ENCODE peak calls at places on chromosome 17, in eight cellular contexts. One of them, this sample, is unnamed.

GRCh38 chr17:81869221-81870154 is 1.6 kb downstream of the ARHGDIA start:
- DNase-seq in HFFc6: no peak
- DNase-seq in HEK293T: peak
- DNase-seq in cortex of kidney: no peak
- DNase-seq in RPMI7951: no peak
- DNase-seq in activated CD8-positive, alpha-beta T cell treated with anti-CD3 and anti-CD28 coated beads, Interleukin-2, amount 10 ng/mL, durations not matched to agents 7 days and 5 days: peak
- DNase-seq in left ventricle myocardium inferior: no peak
- DNase-seq in Calu3: peak
- DNase-seq in this sample: no peak

GRCh38 chr17:49579522-49579921 is 3.9 kb downstream of the NXPH3 start:
- DNase-seq in HFFc6: no peak
- DNase-seq in HEK293T: no peak
- DNase-seq in cortex of kidney: no peak
- DNase-seq in RPMI7951: no peak
- DNase-seq in activated CD8-positive, alpha-beta T cell treated with anti-CD3 and anti-CD28 coated beads, Interleukin-2, amount 10 ng/mL, durations not matched to agents 7 days and 5 days: no peak
- DNase-seq in left ventricle myocardium inferior: no peak
- DNase-seq in Calu3: no peak
- DNase-seq in this sample: no peak

GRCh38 chr17:1200440-1200839 is 20.7 kb upstream of the ABR start:
- DNase-seq in HFFc6: no peak
- DNase-seq in HEK293T: no peak
- DNase-seq in cortex of kidney: no peak
- DNase-seq in RPMI7951: no peak
- DNase-seq in activated CD8-positive, alpha-beta T cell treated with anti-CD3 and anti-CD28 coated beads, Interleukin-2, amount 10 ng/mL, durations not matched to agents 7 days and 5 days: no peak
- DNase-seq in left ventricle myocardium inferior: no peak
- DNase-seq in Calu3: no peak
- DNase-seq in this sample: no peak

GRCh38 chr17:62652251-62653001 is 25.0 kb downstream of the MRC2 start:
- DNase-seq in HFFc6: peak
- DNase-seq in HEK293T: peak
- DNase-seq in cortex of kidney: no peak
- DNase-seq in RPMI7951: peak
- DNase-seq in activated CD8-positive, alpha-beta T cell treated with anti-CD3 and anti-CD28 coated beads, Interleukin-2, amount 10 ng/mL, durations not matched to agents 7 days and 5 days: peak
- DNase-seq in left ventricle myocardium inferior: peak
- DNase-seq in Calu3: peak
- DNase-seq in this sample: peak

GRCh38 chr17:75181110-75181509 is 1.6 kb downstream of the SUMO2 start:
- DNase-seq in HFFc6: no peak
- DNase-seq in HEK293T: no peak
- DNase-seq in cortex of kidney: no peak
- DNase-seq in RPMI7951: no peak
- DNase-seq in activated CD8-positive, alpha-beta T cell treated with anti-CD3 and anti-CD28 coated beads, Interleukin-2, amount 10 ng/mL, durations not matched to agents 7 days and 5 days: no peak
- DNase-seq in left ventricle myocardium inferior: no peak
- DNase-seq in Calu3: no peak
- DNase-seq in this sample: no peak

GRCh38 chr17:78568494-78569115 is 8.6 kb downstream of the DNAH17 start:
- DNase-seq in HFFc6: no peak
- DNase-seq in HEK293T: no peak
- DNase-seq in cortex of kidney: no peak
- DNase-seq in RPMI7951: peak
- DNase-seq in activated CD8-positive, alpha-beta T cell treated with anti-CD3 and anti-CD28 coated beads, Interleukin-2, amount 10 ng/mL, durations not matched to agents 7 days and 5 days: no peak
- DNase-seq in left ventricle myocardium inferior: no peak
- DNase-seq in Calu3: peak
- DNase-seq in this sample: no peak

GRCh38 chr17:73283841-73284282 is 22.2 kb upstream of the CPSF4L start:
- DNase-seq in HFFc6: no peak
- DNase-seq in HEK293T: no peak
- DNase-seq in cortex of kidney: no peak
- DNase-seq in RPMI7951: no peak
- DNase-seq in activated CD8-positive, alpha-beta T cell treated with anti-CD3 and anti-CD28 coated beads, Interleukin-2, amount 10 ng/mL, durations not matched to agents 7 days and 5 days: no peak
- DNase-seq in left ventricle myocardium inferior: no peak
- DNase-seq in Calu3: no peak
- DNase-seq in this sample: no peak

GRCh38 chr17:46837521-46837920 is 13.9 kb upstream of the WNT9B start:
- DNase-seq in HFFc6: no peak
- DNase-seq in HEK293T: no peak
- DNase-seq in cortex of kidney: no peak
- DNase-seq in RPMI7951: peak
- DNase-seq in activated CD8-positive, alpha-beta T cell treated with anti-CD3 and anti-CD28 coated beads, Interleukin-2, amount 10 ng/mL, durations not matched to agents 7 days and 5 days: no peak
- DNase-seq in left ventricle myocardium inferior: no peak
- DNase-seq in Calu3: no peak
- DNase-seq in this sample: no peak

GRCh38 chr17:65522751-65523404 is 38.6 kb downstream of the AXIN2 start:
- DNase-seq in HFFc6: no peak
- DNase-seq in HEK293T: no peak
- DNase-seq in cortex of kidney: no peak
- DNase-seq in RPMI7951: no peak
- DNase-seq in activated CD8-positive, alpha-beta T cell treated with anti-CD3 and anti-CD28 coated beads, Interleukin-2, amount 10 ng/mL, durations not matched to agents 7 days and 5 days: peak
- DNase-seq in left ventricle myocardium inferior: no peak
- DNase-seq in Calu3: no peak
- DNase-seq in this sample: no peak

GRCh38 chr17:44914148-44914547 is 1.2 kb downstream of the GFAP start:
- DNase-seq in HFFc6: no peak
- DNase-seq in HEK293T: no peak
- DNase-seq in cortex of kidney: no peak
- DNase-seq in RPMI7951: no peak
- DNase-seq in activated CD8-positive, alpha-beta T cell treated with anti-CD3 and anti-CD28 coated beads, Interleukin-2, amount 10 ng/mL, durations not matched to agents 7 days and 5 days: no peak
- DNase-seq in left ventricle myocardium inferior: no peak
- DNase-seq in Calu3: no peak
- DNase-seq in this sample: no peak

GRCh38 chr17:61805399-61805798 is 57.9 kb downstream of the BRIP1 start:
- DNase-seq in HFFc6: peak
- DNase-seq in HEK293T: no peak
- DNase-seq in cortex of kidney: no peak
- DNase-seq in RPMI7951: peak
- DNase-seq in activated CD8-positive, alpha-beta T cell treated with anti-CD3 and anti-CD28 coated beads, Interleukin-2, amount 10 ng/mL, durations not matched to agents 7 days and 5 days: no peak
- DNase-seq in left ventricle myocardium inferior: no peak
- DNase-seq in Calu3: no peak
- DNase-seq in this sample: no peak

GRCh38 chr17:49439673-49440571 is 25.2 kb upstream of the PHB1 start:
- DNase-seq in HFFc6: no peak
- DNase-seq in HEK293T: no peak
- DNase-seq in cortex of kidney: no peak
- DNase-seq in RPMI7951: peak
- DNase-seq in activated CD8-positive, alpha-beta T cell treated with anti-CD3 and anti-CD28 coated beads, Interleukin-2, amount 10 ng/mL, durations not matched to agents 7 days and 5 days: no peak
- DNase-seq in left ventricle myocardium inferior: no peak
- DNase-seq in Calu3: no peak
- DNase-seq in this sample: no peak

GRCh38 chr17:44599298-44600175 is 42.3 kb downstream of the FZD2 start:
- DNase-seq in HFFc6: peak
- DNase-seq in HEK293T: no peak
- DNase-seq in cortex of kidney: no peak
- DNase-seq in RPMI7951: peak
- DNase-seq in activated CD8-positive, alpha-beta T cell treated with anti-CD3 and anti-CD28 coated beads, Interleukin-2, amount 10 ng/mL, durations not matched to agents 7 days and 5 days: no peak
- DNase-seq in left ventricle myocardium inferior: no peak
- DNase-seq in Calu3: peak
- DNase-seq in this sample: no peak

GRCh38 chr17:72308744-72309395 is 188.1 kb downstream of the SOX9 start:
- DNase-seq in HFFc6: no peak
- DNase-seq in HEK293T: no peak
- DNase-seq in cortex of kidney: no peak
- DNase-seq in RPMI7951: no peak
- DNase-seq in activated CD8-positive, alpha-beta T cell treated with anti-CD3 and anti-CD28 coated beads, Interleukin-2, amount 10 ng/mL, durations not matched to agents 7 days and 5 days: no peak
- DNase-seq in left ventricle myocardium inferior: no peak
- DNase-seq in Calu3: no peak
- DNase-seq in this sample: no peak

GRCh38 chr17:66799839-66800537 is 34.9 kb upstream of the CACNG5 start:
- DNase-seq in HFFc6: no peak
- DNase-seq in HEK293T: no peak
- DNase-seq in cortex of kidney: no peak
- DNase-seq in RPMI7951: no peak
- DNase-seq in activated CD8-positive, alpha-beta T cell treated with anti-CD3 and anti-CD28 coated beads, Interleukin-2, amount 10 ng/mL, durations not matched to agents 7 days and 5 days: no peak
- DNase-seq in left ventricle myocardium inferior: no peak
- DNase-seq in Calu3: no peak
- DNase-seq in this sample: no peak

This sample was measured in DND-41.